ENCODE peak calls at places on chromosomes 6 and 20, in eight cellular contexts. F, B, Y, X, S, L, P and C are unnamed samples.

GRCh38 chr6:77450924-77451323 is 12.4 kb downstream of the HTR1B start:
- DNase-seq in P (no peak), X (no peak), B (no peak), S (no peak), Y (no peak), F (no peak), L (no peak), C (no peak)

GRCh38 chr6:167270499-167271307 is 20.4 kb upstream of the UNC93A start:
- DNase-seq in B (no peak), L (no peak), Y (no peak), X (no peak), S (no peak), P (no peak), F (no peak), C (no peak)

GRCh38 chr6:3380344-3381232 is 76.3 kb downstream of the SLC22A23 start:
- DNase-seq in B (no peak), S (no peak), F (no peak), L (no peak), Y (no peak), X (no peak), P (no peak), C (no peak)

GRCh38 chr6:169794317-169795055 is 43.1 kb downstream of the ERMARD start:
- DNase-seq in Y (no peak), P (no peak), L (no peak), F (no peak), X (no peak), S (no peak), B (no peak), C (no peak)

GRCh38 chr6:126481319-126481718 is 141.4 kb downstream of the CENPW start:
- DNase-seq in B (no peak), L (no peak), Y (no peak), F (no peak), S (no peak), X (no peak), P (no peak), C (no peak)

GRCh38 chr6:34243131-34243771 is 5.6 kb downstream of the SMIM29 start:
- DNase-seq in Y (no peak), P (no peak), B (no peak), L (no peak), F (no peak), X (peak), S (no peak), C (peak)

GRCh38 chr20:50372770-50373088 is 137.5 kb upstream of the PTPN1 start:
- DNase-seq in L (no peak), B (no peak), F (no peak), Y (no peak), X (peak), S (no peak), P (no peak), C (peak)

GRCh38 chr6:28898710-28898965 is 25.1 kb downstream of the TRIM27 start:
- DNase-seq in F (no peak), L (no peak), P (no peak), S (no peak), Y (no peak), B (no peak), X (no peak), C (no peak)

GRCh38 chr6:1792989-1793388 is 183.3 kb downstream of the FOXC1 start:
- DNase-seq in Y (no peak), L (no peak), X (peak), S (no peak), P (no peak), F (no peak), B (no peak), C (peak)

GRCh38 chr6:133274813-133275212 is 33.7 kb downstream of the EYA4 start:
- DNase-seq in F (no peak), B (no peak), Y (no peak), L (no peak), S (no peak), X (no peak), P (no peak), C (no peak)

GRCh38 chr6:51415501-51415900 is 596.8 kb downstream of the TFAP2B start:
- DNase-seq in S (no peak), L (no peak), P (no peak), X (no peak), B (no peak), Y (no peak), F (no peak), C (no peak)

GRCh38 chr20:33477386-33478234 is 12.3 kb upstream of the CBFA2T2 start:
- DNase-seq in F (no peak), L (no peak), X (no peak), S (no peak), B (no peak), Y (no peak), P (no peak), C (no peak)

GRCh38 chr6:166488081-166488685 is 98.3 kb downstream of the RAMACL start:
- DNase-seq in X (no peak), L (no peak), F (peak), S (peak), B (peak), Y (peak), P (peak), C (peak)

GRCh38 chr6:2450546-2450945 is 205.1 kb upstream of the GMDS start:
- DNase-seq in F (no peak), P (no peak), S (no peak), Y (no peak), L (no peak), X (no peak), B (peak), C (peak)

GRCh38 chr20:25220021-25220730 is 24.7 kb downstream of the ENTPD6 start:
- DNase-seq in F (no peak), P (no peak), L (no peak), S (peak), B (no peak), Y (no peak), X (no peak), C (no peak)

GRCh38 chr20:3871549-3872265 is 17.5 kb upstream of the PANK2 start:
- DNase-seq in F (no peak), L (no peak), B (no peak), S (no peak), Y (no peak), P (no peak), X (no peak), C (peak)

GRCh38 chr6:140858381-140858971 is 1274.2 kb upstream of the GJE1 start:
- DNase-seq in X (no peak), S (no peak), F (no peak), B (no peak), P (no peak), L (no peak), Y (no peak), C (peak)

GRCh38 chr20:17652411-17652810 is 29.6 kb downstream of the RRBP1 start:
- DNase-seq in X (no peak), B (peak), Y (no peak), L (no peak), P (no peak), F (no peak), S (no peak), C (no peak)

GRCh38 chr6:128570439-128571063 is 50.2 kb upstream of the PTPRK start:
- DNase-seq in X (no peak), P (no peak), S (no peak), F (no peak), L (no peak), Y (no peak), B (no peak), C (peak)

GRCh38 chr6:44128020-44128917 is 915 bp downstream of the TMEM63B start:
- DNase-seq in B (peak), Y (no peak), F (no peak), X (peak), S (no peak), P (no peak), L (no peak), C (peak)

GRCh38 chr20:38300433-38300832 is 3.5 kb upstream of the BPI start:
- DNase-seq in S (no peak), P (no peak), L (no peak), B (no peak), X (no peak), Y (no peak), F (no peak), C (no peak)

GRCh38 chr6:33313105-33313708 is 671 bp downstream of the TAPBP start:
- DNase-seq in Y (peak), S (peak), B (peak), P (peak), X (peak), F (no peak), L (peak), C (peak)

GRCh38 chr6:81565071-81565470 is 187.4 kb downstream of the TENT5A start:
- DNase-seq in B (no peak), F (no peak), L (no peak), X (no peak), P (no peak), Y (no peak), S (no peak), C (peak)